ENCODE peak calls at places on chromosomes 3 and 15, in seven cellular contexts. One of them, this sample, is unnamed.

GRCh38 chr3:54857343-54857742 is 70.5 kb downstream of the LRTM1 start:
- DNase-seq in OCI-LY7: no peak
- DNase-seq in GM23248: peak
- DNase-seq in hepatocyte: no peak
- DNase-seq in neural progenitor cell: no peak
- DNase-seq in GM23338: no peak
- DNase-seq in HCT116: no peak
- DNase-seq in this sample: no peak

GRCh38 chr3:123396171-123397049 is 52.5 kb downstream of the ADCY5 start:
- DNase-seq in neural progenitor cell: no peak
- DNase-seq in OCI-LY7: no peak
- DNase-seq in GM23338: no peak
- DNase-seq in HCT116: no peak
- DNase-seq in GM23248: no peak
- DNase-seq in hepatocyte: no peak
- DNase-seq in this sample: no peak

GRCh38 chr3:143352850-143353550 is 233.4 kb downstream of the CHST2 start:
- DNase-seq in GM23248: no peak
- DNase-seq in HCT116: no peak
- DNase-seq in hepatocyte: no peak
- DNase-seq in GM23338: no peak
- DNase-seq in OCI-LY7: no peak
- DNase-seq in neural progenitor cell: peak
- DNase-seq in this sample: no peak

GRCh38 chr3:31170932-31171670 is 276.6 kb upstream of the GADL1 start:
- DNase-seq in hepatocyte: no peak
- DNase-seq in GM23248: peak
- DNase-seq in GM23338: no peak
- DNase-seq in HCT116: no peak
- DNase-seq in OCI-LY7: no peak
- DNase-seq in neural progenitor cell: no peak
- DNase-seq in this sample: no peak

GRCh38 chr3:121943434-121943833 is 49.2 kb downstream of the SLC15A2 start:
- DNase-seq in GM23248: no peak
- DNase-seq in OCI-LY7: no peak
- DNase-seq in HCT116: no peak
- DNase-seq in neural progenitor cell: no peak
- DNase-seq in hepatocyte: no peak
- DNase-seq in GM23338: no peak
- DNase-seq in this sample: no peak

GRCh38 chr3:119342176-119342575 is 48.0 kb downstream of the ARHGAP31 start:
- DNase-seq in neural progenitor cell: no peak
- DNase-seq in hepatocyte: no peak
- DNase-seq in OCI-LY7: no peak
- DNase-seq in GM23338: no peak
- DNase-seq in GM23248: peak
- DNase-seq in HCT116: no peak
- DNase-seq in this sample: no peak

GRCh38 chr3:156630773-156631093 is 43.7 kb upstream of the TIPARP start:
- DNase-seq in HCT116: no peak
- DNase-seq in GM23338: no peak
- DNase-seq in OCI-LY7: no peak
- DNase-seq in neural progenitor cell: no peak
- DNase-seq in hepatocyte: no peak
- DNase-seq in GM23248: peak
- DNase-seq in this sample: no peak

GRCh38 chr15:44489464-44489863 is 47.5 kb upstream of the EIF3J start:
- DNase-seq in GM23338: no peak
- DNase-seq in HCT116: peak
- DNase-seq in neural progenitor cell: no peak
- DNase-seq in hepatocyte: no peak
- DNase-seq in GM23248: peak
- DNase-seq in OCI-LY7: no peak
- DNase-seq in this sample: no peak

GRCh38 chr15:85771781-85772445 is 22.8 kb downstream of the KLHL25 start:
- DNase-seq in HCT116: no peak
- DNase-seq in OCI-LY7: no peak
- DNase-seq in hepatocyte: no peak
- DNase-seq in neural progenitor cell: no peak
- DNase-seq in GM23248: peak
- DNase-seq in GM23338: no peak
- DNase-seq in this sample: no peak

GRCh38 chr3:100068758-100069345 is 45.4 kb downstream of the FILIP1L start:
- DNase-seq in GM23248: peak
- DNase-seq in hepatocyte: peak
- DNase-seq in OCI-LY7: peak
- DNase-seq in GM23338: peak
- DNase-seq in HCT116: peak
- DNase-seq in neural progenitor cell: peak
- DNase-seq in this sample: peak

GRCh38 chr3:43858052-43858701 is 167.4 kb downstream of the ABHD5 start:
- DNase-seq in hepatocyte: no peak
- DNase-seq in HCT116: no peak
- DNase-seq in neural progenitor cell: peak
- DNase-seq in OCI-LY7: no peak
- DNase-seq in GM23338: peak
- DNase-seq in GM23248: no peak
- DNase-seq in this sample: peak

GRCh38 chr3:193928354-193929209 is 207.4 kb upstream of the HES1 start:
- DNase-seq in HCT116: no peak
- DNase-seq in OCI-LY7: no peak
- DNase-seq in GM23338: no peak
- DNase-seq in GM23248: no peak
- DNase-seq in neural progenitor cell: no peak
- DNase-seq in hepatocyte: peak
- DNase-seq in this sample: no peak

GRCh38 chr15:70328137-70329115 is 230.7 kb upstream of the TLE3 start:
- DNase-seq in OCI-LY7: no peak
- DNase-seq in GM23248: peak
- DNase-seq in neural progenitor cell: no peak
- DNase-seq in HCT116: no peak
- DNase-seq in hepatocyte: no peak
- DNase-seq in GM23338: no peak
- DNase-seq in this sample: peak

GRCh38 chr15:31477851-31478250 is 151.2 kb downstream of the KLF13 start:
- DNase-seq in GM23248: no peak
- DNase-seq in GM23338: no peak
- DNase-seq in hepatocyte: no peak
- DNase-seq in OCI-LY7: no peak
- DNase-seq in neural progenitor cell: no peak
- DNase-seq in HCT116: no peak
- DNase-seq in this sample: no peak

GRCh38 chr15:40038267-40038653 is 721 bp downstream of the SRP14 start:
- DNase-seq in hepatocyte: no peak
- DNase-seq in GM23248: peak
- DNase-seq in OCI-LY7: no peak
- DNase-seq in neural progenitor cell: no peak
- DNase-seq in HCT116: no peak
- DNase-seq in GM23338: peak
- DNase-seq in this sample: no peak

GRCh38 chr3:2283818-2284217 is 185.2 kb downstream of the CNTN4 start:
- DNase-seq in GM23338: no peak
- DNase-seq in HCT116: no peak
- DNase-seq in GM23248: no peak
- DNase-seq in hepatocyte: no peak
- DNase-seq in OCI-LY7: no peak
- DNase-seq in neural progenitor cell: no peak
- DNase-seq in this sample: no peak

GRCh38 chr3:189710620-189711388 is 79.6 kb downstream of the TP63 start:
- DNase-seq in GM23338: peak
- DNase-seq in HCT116: no peak
- DNase-seq in GM23248: peak
- DNase-seq in hepatocyte: peak
- DNase-seq in neural progenitor cell: no peak
- DNase-seq in OCI-LY7: no peak
- DNase-seq in this sample: no peak

GRCh38 chr3:131218196-131218595 is 163.4 kb upstream of the NUDT16 start:
- DNase-seq in GM23248: peak
- DNase-seq in GM23338: no peak
- DNase-seq in neural progenitor cell: no peak
- DNase-seq in OCI-LY7: no peak
- DNase-seq in HCT116: no peak
- DNase-seq in hepatocyte: no peak
- DNase-seq in this sample: no peak
- TF ChIP-seq EZH2phosphoT487 in GM23248: no peak
- TF ChIP-seq EZH2phosphoT487 in GM23338: no peak
- TF ChIP-seq EZH2phosphoT487 in neural progenitor cell: no peak
- TF ChIP-seq EZH2phosphoT487 in OCI-LY7: no peak
- TF ChIP-seq EZH2phosphoT487 in HCT116: no peak
- TF ChIP-seq EZH2phosphoT487 in hepatocyte: no peak
- TF ChIP-seq EZH2phosphoT487 in this sample: no peak

DNA sequence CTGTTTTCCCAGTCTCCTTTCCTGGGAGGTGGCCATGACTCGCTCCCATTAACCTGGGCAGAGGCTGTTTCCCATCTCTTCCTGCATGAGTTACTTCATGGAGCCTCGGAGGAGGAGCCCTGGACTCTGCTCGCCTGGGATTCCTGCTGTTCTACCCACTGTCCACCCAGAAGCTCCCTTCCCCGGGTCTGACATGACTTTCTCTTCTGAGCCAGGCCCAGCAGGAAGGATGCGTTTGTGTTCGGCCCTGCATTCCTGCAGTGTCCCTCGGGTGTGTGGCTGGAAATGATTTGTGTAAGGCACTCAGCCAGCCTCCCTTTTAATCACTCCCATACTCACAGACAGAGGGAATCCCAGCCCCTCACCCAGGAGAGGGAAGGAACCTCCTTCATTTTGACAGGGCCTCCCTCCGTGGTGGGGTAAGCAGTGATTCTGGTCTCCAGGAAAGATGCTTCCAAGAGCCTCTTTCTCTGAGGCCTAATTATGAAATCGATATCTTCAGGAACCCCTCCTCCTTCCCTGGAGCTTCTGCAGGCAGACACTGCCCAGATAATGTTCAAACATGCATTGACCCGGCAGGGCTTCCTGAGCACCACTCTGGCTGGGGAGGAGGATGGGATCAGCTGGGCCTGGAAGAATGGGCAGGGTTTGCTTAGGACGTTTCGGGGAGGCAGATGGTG is 41.6 kb upstream of the DLG1 start:
- DNase-seq in OCI-LY7: no peak
- DNase-seq in HCT116: no peak
- DNase-seq in GM23338: no peak
- DNase-seq in neural progenitor cell: no peak
- DNase-seq in GM23248: peak
- DNase-seq in hepatocyte: peak
- DNase-seq in this sample: no peak
- TF ChIP-seq EZH2phosphoT487 in OCI-LY7: no peak
- TF ChIP-seq EZH2phosphoT487 in HCT116: no peak
- TF ChIP-seq EZH2phosphoT487 in GM23338: no peak
- TF ChIP-seq EZH2phosphoT487 in neural progenitor cell: no peak
- TF ChIP-seq EZH2phosphoT487 in GM23248: no peak
- TF ChIP-seq EZH2phosphoT487 in hepatocyte: no peak
- TF ChIP-seq EZH2phosphoT487 in this sample: no peak

GRCh38 chr3:168977696-168978374 is 685.7 kb downstream of the MECOM start:
- DNase-seq in neural progenitor cell: no peak
- DNase-seq in hepatocyte: no peak
- DNase-seq in HCT116: no peak
- DNase-seq in OCI-LY7: no peak
- DNase-seq in GM23248: peak
- DNase-seq in GM23338: no peak
- DNase-seq in this sample: no peak
- TF ChIP-seq EZH2phosphoT487 in neural progenitor cell: no peak
- TF ChIP-seq EZH2phosphoT487 in hepatocyte: no peak
- TF ChIP-seq EZH2phosphoT487 in HCT116: no peak
- TF ChIP-seq EZH2phosphoT487 in OCI-LY7: no peak
- TF ChIP-seq EZH2phosphoT487 in GM23248: no peak
- TF ChIP-seq EZH2phosphoT487 in GM23338: no peak
- TF ChIP-seq EZH2phosphoT487 in this sample: no peak

GRCh38 chr3:160470181-160470580 is 20.6 kb upstream of the TRIM59 start:
- DNase-seq in hepatocyte: no peak
- DNase-seq in HCT116: no peak
- DNase-seq in GM23338: no peak
- DNase-seq in neural progenitor cell: no peak
- DNase-seq in GM23248: no peak
- DNase-seq in OCI-LY7: no peak
- DNase-seq in this sample: no peak

GRCh38 chr3:160464971-160465370 is 15.4 kb upstream of the TRIM59 start:
- DNase-seq in HCT116: no peak
- DNase-seq in neural progenitor cell: no peak
- DNase-seq in GM23338: no peak
- DNase-seq in hepatocyte: no peak
- DNase-seq in GM23248: no peak
- DNase-seq in OCI-LY7: no peak
- DNase-seq in this sample: no peak

GRCh38 chr3:160460033-160460432 is 10.4 kb upstream of the TRIM59 start:
- DNase-seq in HCT116: no peak
- DNase-seq in GM23338: no peak
- DNase-seq in GM23248: no peak
- DNase-seq in OCI-LY7: no peak
- DNase-seq in neural progenitor cell: no peak
- DNase-seq in hepatocyte: no peak
- DNase-seq in this sample: no peak

GRCh38 chr3:160459450-160459970 is 9.9 kb upstream of the TRIM59 start:
- DNase-seq in HCT116: no peak
- DNase-seq in hepatocyte: no peak
- DNase-seq in GM23248: no peak
- DNase-seq in GM23338: no peak
- DNase-seq in OCI-LY7: no peak
- DNase-seq in neural progenitor cell: no peak
- DNase-seq in this sample: no peak

DNA sequence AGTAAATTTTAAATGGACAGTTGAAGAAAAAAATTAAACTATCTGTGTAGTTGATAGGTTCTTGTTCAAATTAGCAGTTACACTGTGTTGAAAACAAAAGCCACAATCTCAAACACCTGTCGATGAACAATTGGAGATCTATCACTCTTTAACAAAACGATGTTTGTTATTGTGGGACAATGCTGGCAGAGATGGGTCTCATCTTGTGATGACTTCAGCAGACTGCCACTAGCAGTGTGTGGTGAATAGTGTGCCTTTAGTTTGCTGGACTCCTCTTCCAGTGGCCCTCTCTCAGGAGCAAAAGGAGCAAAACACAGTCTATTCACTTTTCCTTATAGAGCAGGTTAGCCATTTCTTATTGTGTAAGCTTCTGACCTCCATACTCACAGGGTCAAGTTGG is 14.7 kb upstream of the TRIM59 start:
- DNase-seq in GM23248: no peak
- DNase-seq in HCT116: no peak
- DNase-seq in OCI-LY7: no peak
- DNase-seq in neural progenitor cell: no peak
- DNase-seq in hepatocyte: no peak
- DNase-seq in GM23338: no peak
- DNase-seq in this sample: no peak
- TF ChIP-seq EZH2phosphoT487 in GM23248: no peak
- TF ChIP-seq EZH2phosphoT487 in HCT116: no peak
- TF ChIP-seq EZH2phosphoT487 in OCI-LY7: no peak
- TF ChIP-seq EZH2phosphoT487 in neural progenitor cell: no peak
- TF ChIP-seq EZH2phosphoT487 in hepatocyte: no peak
- TF ChIP-seq EZH2phosphoT487 in GM23338: no peak
- TF ChIP-seq EZH2phosphoT487 in this sample: no peak

This sample was measured in MM.1S.